ENCODE peak calls at places on chromosome 2, in four cellular contexts. One of them, this sample, is unnamed.

GRCh38 chr2:233928594-233929351 is 11.6 kb downstream of the TRPM8 start:
- DNase-seq in bronchial epithelial cell: peak; percentile 28
- DNase-seq in RPMI8226: peak; percentile 17
- DNase-seq in NCI-H774: peak; percentile 20
- DNase-seq in this sample: peak; percentile 63

GRCh38 chr2:240250150-240250984 is 109.9 kb upstream of the OTOS start:
- DNase-seq in NCI-H774: no peak
- DNase-seq in bronchial epithelial cell: no peak
- DNase-seq in RPMI8226: no peak
- DNase-seq in this sample: no peak

GRCh38 chr2:3956344-3956743 is 253.0 kb downstream of the DCDC2C start:
- DNase-seq in bronchial epithelial cell: no peak
- DNase-seq in RPMI8226: no peak
- DNase-seq in NCI-H774: no peak
- DNase-seq in this sample: no peak

GRCh38 chr2:174874081-174874480 is 109.8 kb upstream of the CHRNA1 start:
- DNase-seq in RPMI8226: no peak
- DNase-seq in bronchial epithelial cell: no peak
- DNase-seq in NCI-H774: no peak
- DNase-seq in this sample: no peak

GRCh38 chr2:1740714-1741584 is 3.4 kb downstream of the PXDN start:
- DNase-seq in NCI-H774: no peak
- DNase-seq in RPMI8226: no peak
- DNase-seq in bronchial epithelial cell: no peak
- DNase-seq in this sample: no peak

GRCh38 chr2:10520154-10520553 is 72.0 kb upstream of the ODC1 start:
- DNase-seq in bronchial epithelial cell: no peak
- DNase-seq in RPMI8226: no peak
- DNase-seq in NCI-H774: no peak
- DNase-seq in this sample: peak; percentile 68

GRCh38 chr2:171318463-171318934 is 115.3 kb downstream of the METTL8 start:
- DNase-seq in NCI-H774: no peak
- DNase-seq in RPMI8226: peak; percentile 81
- DNase-seq in bronchial epithelial cell: no peak
- DNase-seq in this sample: peak; percentile 72

GRCh38 chr2:163734911-163735691 is 707 bp downstream of the FIGN start:
- DNase-seq in RPMI8226: no peak
- DNase-seq in bronchial epithelial cell: peak; percentile 53
- DNase-seq in NCI-H774: no peak
- DNase-seq in this sample: no peak

GRCh38 chr2:147538088-147538487 is 306.7 kb upstream of the ACVR2A start:
- DNase-seq in bronchial epithelial cell: no peak
- DNase-seq in NCI-H774: no peak
- DNase-seq in RPMI8226: no peak
- DNase-seq in this sample: no peak

GRCh38 chr2:134119117-134119671 is 134.7 kb upstream of the MGAT5 start:
- DNase-seq in RPMI8226: peak; percentile 26
- DNase-seq in NCI-H774: no peak
- DNase-seq in bronchial epithelial cell: no peak
- DNase-seq in this sample: peak; percentile 74

GRCh38 chr2:1864301-1864980 is 120.1 kb upstream of the PXDN start:
- DNase-seq in NCI-H774: no peak
- DNase-seq in bronchial epithelial cell: no peak
- DNase-seq in RPMI8226: no peak
- DNase-seq in this sample: no peak